ENCODE peak calls at places on chromosomes 5 and 9, in four cellular contexts. S is hepatic stellate cell, U is AG08395, N is mucosa of descending colon. G is an unnamed sample.

GRCh38 chr5:33675958-33676464 is 215.8 kb downstream of the ADAMTS12 start:
- DNase-seq in U (no peak), N (no peak), S (no peak), G (no peak)

GRCh38 chr5:43041669-43042175 is 1.6 kb upstream of the ANXA2R start:
- DNase-seq in S (peak), U (peak), N (peak), G (peak)

GRCh38 chr5:148951612-148952011 is 111.2 kb downstream of the SH3TC2 start:
- DNase-seq in U (no peak), N (no peak), S (no peak), G (no peak)

GRCh38 chr9:135217836-135218235 is 130.4 kb downstream of the OLFM1 start:
- DNase-seq in U (no peak), N (peak), S (no peak), G (no peak)

GRCh38 chr5:54460181-54460919 is 4.9 kb downstream of the HSPB3 start:
- DNase-seq in N (no peak), S (peak), U (peak), G (no peak)

GRCh38 chr9:124776952-124777645 is at the start of gene OLFML2A:
- DNase-seq in S (no peak), U (no peak), N (peak), G (peak)

GRCh38 chr9:136409557-136410455 is 608 bp downstream of the ENTR1 start:
- DNase-seq in N (peak), U (peak), S (peak), G (peak)

GRCh38 chr5:171840066-171840465 is 54.4 kb downstream of the SMIM23 start:
- DNase-seq in S (peak), N (no peak), U (no peak), G (no peak)

GRCh38 chr9:13586726-13587392 is 307.4 kb upstream of the MPDZ start:
- DNase-seq in U (no peak), N (no peak), S (no peak), G (no peak)

GRCh38 chr9:36101916-36102741 is 34.4 kb upstream of the GLIPR2 start:
- DNase-seq in S (peak), U (peak), N (no peak), G (no peak)

GRCh38 chr9:96009690-96010477 is 134.4 kb downstream of the ERCC6L2 start:
- DNase-seq in U (no peak), S (no peak), N (no peak), G (peak)

GRCh38 chr5:78968781-78969180 is 16.3 kb downstream of the ARSB start:
- DNase-seq in U (no peak), N (no peak), S (no peak), G (peak)